ENCODE peak calls at places on chromosomes 7 and 10, in seven cellular contexts. One of them, this sample, is unnamed.

GRCh38 chr7:129126314-129126713 is 18.2 kb upstream of the TSPAN33 start:
- DNase-seq in NCI-H1092: no peak
- DNase-seq in Right ventricle myocardium superior: no peak
- DNase-seq in NCI-H446 treated with DMSO at 0.1 percent for 48 hours: no peak
- DNase-seq in HT-29: no peak
- DNase-seq in H54: no peak
- DNase-seq in RPMI7951: no peak
- DNase-seq in this sample: no peak

GRCh38 chr7:115526272-115526671 is 504.3 kb downstream of the TFEC start:
- DNase-seq in NCI-H1092: no peak
- DNase-seq in Right ventricle myocardium superior: no peak
- DNase-seq in NCI-H446 treated with DMSO at 0.1 percent for 48 hours: no peak
- DNase-seq in HT-29: no peak
- DNase-seq in H54: no peak
- DNase-seq in RPMI7951: no peak
- DNase-seq in this sample: no peak

GRCh38 chr7:79434098-79434497 is 19.4 kb downstream of the MAGI2 start:
- DNase-seq in NCI-H1092: no peak
- DNase-seq in Right ventricle myocardium superior: no peak
- DNase-seq in NCI-H446 treated with DMSO at 0.1 percent for 48 hours: no peak
- DNase-seq in HT-29: no peak
- DNase-seq in H54: no peak
- DNase-seq in RPMI7951: no peak
- DNase-seq in this sample: no peak

GRCh38 chr7:101702362-101702850 is 73.3 kb upstream of the MYL10 start:
- DNase-seq in NCI-H1092: no peak
- DNase-seq in Right ventricle myocardium superior: no peak
- DNase-seq in NCI-H446 treated with DMSO at 0.1 percent for 48 hours: no peak
- DNase-seq in HT-29: peak
- DNase-seq in H54: no peak
- DNase-seq in RPMI7951: peak
- DNase-seq in this sample: no peak

GRCh38 chr7:151503902-151504714 is 15.6 kb downstream of the RHEB start:
- DNase-seq in NCI-H1092: no peak
- DNase-seq in Right ventricle myocardium superior: no peak
- DNase-seq in NCI-H446 treated with DMSO at 0.1 percent for 48 hours: no peak
- DNase-seq in HT-29: no peak
- DNase-seq in H54: no peak
- DNase-seq in RPMI7951: peak
- DNase-seq in this sample: no peak

GRCh38 chr10:47296111-47296894 is 3.7 kb upstream of the GDF10 start:
- DNase-seq in NCI-H1092: no peak
- DNase-seq in Right ventricle myocardium superior: no peak
- DNase-seq in NCI-H446 treated with DMSO at 0.1 percent for 48 hours: no peak
- DNase-seq in HT-29: no peak
- DNase-seq in H54: no peak
- DNase-seq in RPMI7951: no peak
- DNase-seq in this sample: no peak

GRCh38 chr7:106603300-106603699 is 57.7 kb downstream of the CCDC71L start:
- DNase-seq in NCI-H1092: no peak
- DNase-seq in Right ventricle myocardium superior: no peak
- DNase-seq in NCI-H446 treated with DMSO at 0.1 percent for 48 hours: no peak
- DNase-seq in HT-29: no peak
- DNase-seq in H54: no peak
- DNase-seq in RPMI7951: no peak
- DNase-seq in this sample: no peak

GRCh38 chr7:37977243-37977642 is 56.8 kb downstream of the EPDR1 start:
- DNase-seq in NCI-H1092: no peak
- DNase-seq in Right ventricle myocardium superior: no peak
- DNase-seq in NCI-H446 treated with DMSO at 0.1 percent for 48 hours: no peak
- DNase-seq in HT-29: peak
- DNase-seq in H54: peak
- DNase-seq in RPMI7951: no peak
- DNase-seq in this sample: no peak

GRCh38 chr7:75639893-75640600 is 98.7 kb downstream of the HIP1 start:
- DNase-seq in NCI-H1092: no peak
- DNase-seq in Right ventricle myocardium superior: no peak
- DNase-seq in NCI-H446 treated with DMSO at 0.1 percent for 48 hours: no peak
- DNase-seq in HT-29: no peak
- DNase-seq in H54: no peak
- DNase-seq in RPMI7951: no peak
- DNase-seq in this sample: no peak

GRCh38 chr10:23718946-23719345 is 280.1 kb downstream of the OTUD1 start:
- DNase-seq in NCI-H1092: no peak
- DNase-seq in Right ventricle myocardium superior: no peak
- DNase-seq in NCI-H446 treated with DMSO at 0.1 percent for 48 hours: no peak
- DNase-seq in HT-29: no peak
- DNase-seq in H54: no peak
- DNase-seq in RPMI7951: no peak
- DNase-seq in this sample: no peak

GRCh38 chr7:74042746-74043522 is 15.0 kb downstream of the ELN start:
- DNase-seq in NCI-H1092: no peak
- DNase-seq in Right ventricle myocardium superior: no peak
- DNase-seq in NCI-H446 treated with DMSO at 0.1 percent for 48 hours: no peak
- DNase-seq in HT-29: no peak
- DNase-seq in H54: no peak
- DNase-seq in RPMI7951: no peak
- DNase-seq in this sample: no peak

GRCh38 chr10:80609331-80609730 is 71.6 kb downstream of the SH2D4B start:
- DNase-seq in NCI-H1092: no peak
- DNase-seq in Right ventricle myocardium superior: no peak
- DNase-seq in NCI-H446 treated with DMSO at 0.1 percent for 48 hours: no peak
- DNase-seq in HT-29: no peak
- DNase-seq in H54: no peak
- DNase-seq in RPMI7951: no peak
- DNase-seq in this sample: no peak

GRCh38 chr7:47482013-47482761 is 99.7 kb downstream of the TNS3 start:
- DNase-seq in NCI-H1092: no peak
- DNase-seq in Right ventricle myocardium superior: no peak
- DNase-seq in NCI-H446 treated with DMSO at 0.1 percent for 48 hours: no peak
- DNase-seq in HT-29: peak
- DNase-seq in H54: peak
- DNase-seq in RPMI7951: peak
- DNase-seq in this sample: no peak

GRCh38 chr7:75642810-75643486 is 95.8 kb downstream of the HIP1 start:
- DNase-seq in NCI-H1092: no peak
- DNase-seq in Right ventricle myocardium superior: no peak
- DNase-seq in NCI-H446 treated with DMSO at 0.1 percent for 48 hours: no peak
- DNase-seq in HT-29: peak
- DNase-seq in H54: no peak
- DNase-seq in RPMI7951: peak
- DNase-seq in this sample: peak

GRCh38 chr10:72509951-72510350 is 115.9 kb downstream of the MICU1 start:
- DNase-seq in NCI-H1092: no peak
- DNase-seq in Right ventricle myocardium superior: no peak
- DNase-seq in NCI-H446 treated with DMSO at 0.1 percent for 48 hours: no peak
- DNase-seq in HT-29: no peak
- DNase-seq in H54: no peak
- DNase-seq in RPMI7951: no peak
- DNase-seq in this sample: no peak

GRCh38 chr7:132419538-132419937 is 156.7 kb downstream of the PLXNA4 start:
- DNase-seq in NCI-H1092: no peak
- DNase-seq in Right ventricle myocardium superior: no peak
- DNase-seq in NCI-H446 treated with DMSO at 0.1 percent for 48 hours: no peak
- DNase-seq in HT-29: no peak
- DNase-seq in H54: no peak
- DNase-seq in RPMI7951: peak
- DNase-seq in this sample: peak

GRCh38 chr7:108030536-108030935 is 27.6 kb upstream of the LAMB1 start:
- DNase-seq in NCI-H1092: no peak
- DNase-seq in Right ventricle myocardium superior: no peak
- DNase-seq in NCI-H446 treated with DMSO at 0.1 percent for 48 hours: no peak
- DNase-seq in HT-29: no peak
- DNase-seq in H54: no peak
- DNase-seq in RPMI7951: peak
- DNase-seq in this sample: no peak

GRCh38 chr10:116742367-116743265 is at the start of gene HSPA12A:
- DNase-seq in NCI-H1092: no peak
- DNase-seq in Right ventricle myocardium superior: peak
- DNase-seq in NCI-H446 treated with DMSO at 0.1 percent for 48 hours: peak
- DNase-seq in HT-29: peak
- DNase-seq in H54: peak
- DNase-seq in RPMI7951: peak
- DNase-seq in this sample: no peak

GRCh38 chr10:16592327-16592854 is 70.7 kb upstream of the C1QL3 start:
- DNase-seq in NCI-H1092: no peak
- DNase-seq in Right ventricle myocardium superior: no peak
- DNase-seq in NCI-H446 treated with DMSO at 0.1 percent for 48 hours: no peak
- DNase-seq in HT-29: no peak
- DNase-seq in H54: no peak
- DNase-seq in RPMI7951: no peak
- DNase-seq in this sample: no peak

GRCh38 chr7:7913506-7913905 is 55.1 kb upstream of the GLCCI1 start:
- DNase-seq in NCI-H1092: no peak
- DNase-seq in Right ventricle myocardium superior: no peak
- DNase-seq in NCI-H446 treated with DMSO at 0.1 percent for 48 hours: no peak
- DNase-seq in HT-29: peak
- DNase-seq in H54: no peak
- DNase-seq in RPMI7951: no peak
- DNase-seq in this sample: no peak

GRCh38 chr10:50618624-50619023 is 5.1 kb downstream of the SGMS1 start:
- DNase-seq in NCI-H1092: no peak
- DNase-seq in Right ventricle myocardium superior: no peak
- DNase-seq in NCI-H446 treated with DMSO at 0.1 percent for 48 hours: no peak
- DNase-seq in HT-29: no peak
- DNase-seq in H54: no peak
- DNase-seq in RPMI7951: no peak
- DNase-seq in this sample: no peak

GRCh38 chr7:130143986-130144618 is 61.1 kb downstream of the TMEM209 start:
- DNase-seq in NCI-H1092: no peak
- DNase-seq in Right ventricle myocardium superior: no peak
- DNase-seq in NCI-H446 treated with DMSO at 0.1 percent for 48 hours: no peak
- DNase-seq in HT-29: peak
- DNase-seq in H54: no peak
- DNase-seq in RPMI7951: no peak
- DNase-seq in this sample: no peak

GRCh38 chr7:24907311-24907886 is 72.6 kb downstream of the OSBPL3 start:
- DNase-seq in NCI-H1092: no peak
- DNase-seq in Right ventricle myocardium superior: no peak
- DNase-seq in NCI-H446 treated with DMSO at 0.1 percent for 48 hours: no peak
- DNase-seq in HT-29: peak
- DNase-seq in H54: peak
- DNase-seq in RPMI7951: peak
- DNase-seq in this sample: peak

GRCh38 chr7:72161534-72161933 is 250.6 kb downstream of the CALN1 start:
- DNase-seq in NCI-H1092: no peak
- DNase-seq in Right ventricle myocardium superior: no peak
- DNase-seq in NCI-H446 treated with DMSO at 0.1 percent for 48 hours: no peak
- DNase-seq in HT-29: peak
- DNase-seq in H54: no peak
- DNase-seq in RPMI7951: no peak
- DNase-seq in this sample: no peak

GRCh38 chr10:5265139-5265538 is 68.5 kb downstream of the AKR1C4 start:
- DNase-seq in NCI-H1092: no peak
- DNase-seq in Right ventricle myocardium superior: no peak
- DNase-seq in NCI-H446 treated with DMSO at 0.1 percent for 48 hours: no peak
- DNase-seq in HT-29: no peak
- DNase-seq in H54: no peak
- DNase-seq in RPMI7951: no peak
- DNase-seq in this sample: no peak